ENCODE peak calls at places on chromosomes 2 and 18, in five cellular contexts. E, A, T, Y and D are unnamed samples.
A peak's percentile ranks its signal among the peaks of the same experiment; 100 is the strongest.

GRCh38 chr2:238947920-238948710 is 100.2 kb downstream of the TWIST2 start:
- DNase-seq in E (no peak), A (peak; percentile 28), T (no peak), Y (no peak), D (peak; percentile 97)

GRCh38 chr2:199717587-199717907 is 133.4 kb downstream of the FTCDNL1 start:
- DNase-seq in E (no peak), A (no peak), T (no peak), Y (no peak), D (no peak)

GRCh38 chr2:120701096-120701860 is 34.4 kb upstream of the GLI2 start:
- DNase-seq in E (no peak), A (no peak), T (no peak), Y (no peak), D (no peak)

GRCh38 chr2:190468814-190469569 is 60.8 kb downstream of the MFSD6 start:
- DNase-seq in E (peak; percentile 67), A (peak; percentile 40), T (peak; percentile 86), Y (no peak), D (peak; percentile 99)

GRCh38 chr2:160695402-160696060 is 201.9 kb upstream of the RBMS1 start:
- DNase-seq in E (no peak), A (no peak), T (no peak), Y (no peak), D (peak; percentile 73)

GRCh38 chr2:28683100-28683706 is 68.4 kb upstream of the PPP1CB start:
- DNase-seq in E (no peak), A (peak; percentile 42), T (peak; percentile 92), Y (no peak), D (peak; percentile 86)

GRCh38 chr2:111162718-111163331 is 42.1 kb downstream of the BCL2L11 start:
- DNase-seq in E (peak; percentile 59), A (peak; percentile 33), T (peak; percentile 23), Y (no peak), D (peak; percentile 43)

GRCh38 chr2:29518988-29519925 is 402.1 kb downstream of the ALK start:
- DNase-seq in E (no peak), A (no peak), T (no peak), Y (no peak), D (peak; percentile 84)

GRCh38 chr2:199779589-199779988 is 71.4 kb downstream of the FTCDNL1 start:
- DNase-seq in E (no peak), A (no peak), T (no peak), Y (no peak), D (no peak)

GRCh38 chr2:31805688-31806087 is 205.1 kb downstream of the MEMO1 start:
- DNase-seq in E (no peak), A (no peak), T (no peak), Y (no peak), D (no peak)

GRCh38 chr2:74740395-74741075 is 86.5 kb downstream of the SEMA4F start:
- DNase-seq in E (no peak), A (peak; percentile 76), T (no peak), Y (no peak), D (peak; percentile 96)

GRCh38 chr2:79235135-79235534 is 75.6 kb upstream of the REG3A start:
- DNase-seq in E (no peak), A (peak; percentile 18), T (peak; percentile 1), Y (no peak), D (no peak)
- TF ChIP-seq MXI1 in E (no peak), A (no peak), T (no peak), Y (no peak), D (no peak)

DNA sequence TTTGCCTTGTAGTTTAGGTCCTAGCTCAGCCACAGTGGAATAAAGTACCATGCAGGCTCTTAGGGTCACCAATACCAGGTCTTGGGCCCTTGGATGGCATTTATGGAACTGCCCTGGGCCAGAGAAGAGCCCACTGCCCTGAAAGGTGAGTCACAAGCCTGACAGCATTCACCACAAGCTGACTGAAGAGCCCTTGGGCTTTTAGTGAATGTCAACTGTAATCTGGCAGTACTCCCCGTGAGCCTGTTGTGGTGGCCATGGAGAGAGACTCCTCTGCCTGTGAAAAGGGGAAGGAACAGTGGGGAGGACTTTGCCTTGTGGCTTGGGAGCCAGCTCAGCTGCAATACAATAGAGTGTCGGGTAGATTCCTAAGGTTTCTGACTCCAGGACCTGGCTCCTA is 1389.7 kb downstream of the DSC3 start:
- DNase-seq in E (no peak), A (no peak), T (no peak), Y (no peak), D (no peak)
- H3K4me3 ChIP-seq in E (no peak overlapping the region), A (no peak overlapping the region), T (no peak overlapping the region), Y (no peak overlapping the region), D (no peak overlapping the region)

DNA sequence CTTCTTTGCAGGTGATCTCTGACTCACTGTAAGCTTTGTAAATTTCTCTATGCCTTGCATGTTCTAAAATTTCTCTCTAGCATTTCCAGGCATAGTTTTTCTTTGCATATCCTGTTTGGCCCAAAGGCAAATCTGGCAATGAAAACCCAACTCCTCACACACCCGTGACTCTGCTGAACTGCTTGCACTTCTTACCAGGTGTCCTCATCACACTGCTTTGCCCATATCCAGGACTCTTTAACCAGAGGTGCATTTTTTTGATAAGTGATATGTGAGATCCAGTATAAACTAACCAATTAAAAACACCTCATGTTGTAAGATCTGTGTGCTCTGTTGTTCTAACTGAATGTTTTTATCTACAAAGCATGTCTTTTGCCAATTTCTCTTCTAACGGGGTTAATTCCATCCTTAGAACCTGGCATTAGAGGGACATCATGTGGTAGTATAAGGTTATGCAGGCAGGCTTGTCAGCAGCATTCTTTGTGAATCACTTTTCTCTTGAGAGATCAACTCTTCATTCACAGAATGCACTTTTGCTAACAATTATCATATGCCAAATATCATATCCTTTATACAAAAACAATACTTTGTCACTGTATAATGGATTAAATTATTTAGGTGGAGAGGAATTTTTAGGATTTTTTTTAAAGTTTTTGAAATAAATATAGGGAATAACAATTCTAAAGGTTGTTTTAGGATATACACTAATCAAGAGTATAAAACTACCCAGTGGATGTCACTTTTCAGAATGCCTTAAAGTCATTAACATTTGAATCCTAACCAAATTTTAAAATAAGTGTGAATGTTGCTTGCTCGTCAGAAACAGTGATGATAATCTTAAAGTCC is 20.8 kb upstream of the TMX3 start:
- DNase-seq in E (peak; percentile 58), A (peak; percentile 28), T (peak; percentile 31), Y (no peak), D (peak; percentile 74)
- H2AFZ ChIP-seq in E (peak overlapping the region; percentile 43), A (no peak overlapping the region), T (no peak overlapping the region), Y (no peak overlapping the region), D (no peak overlapping the region)

GRCh38 chr2:19354417-19355022 is 3.9 kb downstream of the OSR1 start:
- DNase-seq in E (peak; percentile 26), A (no peak), T (no peak), Y (no peak), D (peak; percentile 27)
- TF ChIP-seq MXI1 in E (no peak), A (no peak), T (no peak), Y (no peak), D (no peak)

GRCh38 chr18:1047406-1047805 is 142.7 kb downstream of the ADCYAP1 start:
- DNase-seq in E (no peak), A (no peak), T (no peak), Y (no peak), D (no peak)

GRCh38 chr18:1052301-1052700 is 147.6 kb downstream of the ADCYAP1 start:
- DNase-seq in E (no peak), A (no peak), T (no peak), Y (no peak), D (no peak)

GRCh38 chr18:1049173-1049572 is 144.5 kb downstream of the ADCYAP1 start:
- DNase-seq in E (no peak), A (no peak), T (no peak), Y (no peak), D (no peak)

GRCh38 chr18:1050012-1050657 is 145.5 kb downstream of the ADCYAP1 start:
- DNase-seq in E (no peak), A (no peak), T (peak; percentile 85), Y (no peak), D (no peak)

DNA sequence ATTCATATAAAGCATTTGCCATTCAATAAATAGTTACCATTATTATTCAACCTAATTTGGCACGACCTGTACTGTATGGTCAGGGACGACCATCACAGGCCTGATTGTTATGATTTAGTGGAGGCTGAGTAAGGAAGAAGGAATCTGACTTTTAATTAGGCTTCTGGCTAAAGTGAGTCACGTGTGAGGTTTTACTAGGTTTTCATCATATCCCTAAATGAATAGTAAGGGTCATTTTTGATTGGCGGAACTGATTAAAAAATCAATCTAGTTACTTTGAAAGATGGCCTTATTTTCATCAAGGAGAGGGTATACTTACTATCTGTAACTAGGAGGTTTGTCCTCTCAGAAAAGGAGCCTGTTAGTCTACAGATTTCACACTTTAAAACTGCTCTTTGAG is 143.4 kb downstream of the ADCYAP1 start:
- DNase-seq in E (no peak), A (no peak), T (no peak), Y (no peak), D (no peak)
- H3K4me3 ChIP-seq in E (no peak overlapping the region), A (no peak overlapping the region), T (no peak overlapping the region), Y (no peak overlapping the region), D (no peak overlapping the region)

DNA sequence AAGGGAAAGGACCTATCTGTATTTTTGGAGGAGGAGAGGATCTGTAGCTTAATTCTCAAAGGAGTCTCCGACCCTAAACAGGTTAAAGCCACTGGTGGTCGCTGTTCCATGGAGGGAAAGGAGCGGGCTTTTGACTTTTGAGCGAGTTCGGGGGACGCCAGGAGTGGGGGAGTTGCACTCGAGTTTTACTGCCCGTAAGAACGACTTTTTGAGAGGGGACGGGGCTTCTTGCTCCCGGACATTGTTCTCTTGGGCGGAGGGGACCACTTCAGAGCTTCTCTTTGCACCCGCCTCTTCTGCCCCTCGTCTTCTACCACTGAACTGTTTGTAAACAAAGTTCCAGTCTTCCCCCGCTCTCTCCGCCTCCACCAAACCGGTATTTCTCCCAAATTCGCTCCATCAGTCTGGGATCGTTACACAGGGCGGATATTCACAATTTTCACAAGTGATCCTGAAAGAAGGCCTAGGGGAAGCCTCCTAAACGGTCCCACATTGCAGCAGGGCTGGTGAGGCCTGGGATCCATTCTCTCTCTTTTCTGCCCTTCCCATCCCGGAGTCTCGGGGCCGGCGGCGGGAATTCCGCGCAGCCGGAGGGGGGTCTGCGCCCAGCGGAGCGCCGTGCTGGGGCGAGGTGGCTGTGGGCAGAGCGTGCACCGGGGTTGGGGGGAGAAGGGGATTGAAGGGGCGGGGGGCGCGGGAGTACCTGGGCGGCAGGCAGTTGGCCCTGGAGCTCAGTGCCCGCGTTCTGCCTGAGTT is 6.6 kb downstream of the DLX2 start:
- DNase-seq in E (peak; percentile 55), A (no peak), T (no peak), Y (no peak), D (no peak)
- H2AFZ ChIP-seq in E (peak overlapping the region; percentile 64), A (no peak overlapping the region), T (no peak overlapping the region), Y (peak overlapping the region; percentile 54), D (peak overlapping the region; percentile 90)

GRCh38 chr2:209767316-209767715 is 4.3 kb upstream of the UNC80 start:
- DNase-seq in E (no peak), A (no peak), T (no peak), Y (no peak), D (no peak)

GRCh38 chr2:209766613-209767012 is 5.0 kb upstream of the UNC80 start:
- DNase-seq in E (no peak), A (no peak), T (no peak), Y (no peak), D (no peak)

GRCh38 chr2:209757200-209757599 is 14.4 kb upstream of the UNC80 start:
- DNase-seq in E (no peak), A (no peak), T (no peak), Y (no peak), D (no peak)

GRCh38 chr2:209763106-209763505 is 8.5 kb upstream of the UNC80 start:
- DNase-seq in E (no peak), A (no peak), T (no peak), Y (no peak), D (no peak)

DNA sequence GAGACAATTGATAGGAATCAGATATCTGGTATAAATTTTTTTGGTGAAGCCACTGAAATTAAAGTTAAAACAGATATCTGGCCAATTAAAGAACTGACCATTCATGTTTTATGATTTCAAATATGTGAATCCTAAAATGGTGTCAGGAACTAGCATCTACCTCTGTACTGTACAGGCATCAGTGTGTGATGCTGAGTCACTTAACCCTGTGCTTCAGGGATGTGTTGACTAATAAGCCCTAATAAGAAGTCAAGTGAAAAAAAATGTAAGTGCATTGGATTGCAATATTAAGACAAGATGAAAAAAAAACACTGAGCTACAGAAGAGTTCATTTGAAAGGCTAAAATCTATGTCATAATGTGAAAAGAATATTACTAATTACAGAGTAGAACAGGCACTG is 9.1 kb upstream of the UNC80 start:
- DNase-seq in E (no peak), A (no peak), T (no peak), Y (no peak), D (no peak)
- TF ChIP-seq MXI1 in E (no peak), A (no peak), T (no peak), Y (no peak), D (no peak)